ENCODE peak calls at places on chromosomes 5 and 9, in four cellular contexts. F is H9, T is H1, B is neuronal stem cell. D is an unnamed sample.

GRCh38 chr5:171571663-171572062 is 152.2 kb downstream of the FGF18 start:
- DNase-seq in T (no peak), F (no peak), B (no peak), D (no peak)

GRCh38 chr5:65262590-65263189 is 219.0 kb downstream of the ADAMTS6 start:
- DNase-seq in T (no peak), F (no peak), B (no peak), D (no peak)

GRCh38 chr9:134213508-134214394 is 49.4 kb upstream of the RNU6ATAC start:
- DNase-seq in B (no peak), F (no peak), T (no peak), D (no peak)

GRCh38 chr9:137277329-137278041 is at the start of gene TOR4A:
- DNase-seq in T (no peak), B (no peak), F (peak), D (no peak)

GRCh38 chr5:58239731-58240130 is 220.2 kb downstream of the PLK2 start:
- DNase-seq in T (no peak), B (no peak), F (no peak), D (no peak)

GRCh38 chr9:12996971-12997370 is 222.2 kb downstream of the LURAP1L start:
- DNase-seq in T (no peak), F (no peak), B (no peak), D (no peak)

GRCh38 chr9:34179528-34180138 is 790 bp downstream of the UBAP1 start:
- DNase-seq in B (no peak), T (no peak), F (no peak), D (peak)

GRCh38 chr5:19874811-19875210 is 113.2 kb downstream of the CDH18 start:
- DNase-seq in B (no peak), T (no peak), F (no peak), D (no peak)

GRCh38 chr5:160233215-160233614 is 3.9 kb downstream of the FABP6 start:
- DNase-seq in T (no peak), B (no peak), F (no peak), D (no peak)

GRCh38 chr9:87389936-87390335 is 107.7 kb upstream of the DAPK1 start:
- DNase-seq in T (no peak), F (no peak), B (no peak), D (peak)

GRCh38 chr5:10582512-10582897 is 18.6 kb downstream of the ANKRD33B start:
- DNase-seq in T (no peak), B (no peak), F (no peak), D (no peak)

GRCh38 chr5:107806271-107806670 is 135.5 kb upstream of the EFNA5 start:
- DNase-seq in T (no peak), B (no peak), F (no peak), D (no peak)

GRCh38 chr9:132644251-132644650 is 25.5 kb downstream of the DDX31 start:
- DNase-seq in B (no peak), F (no peak), T (no peak), D (no peak)

GRCh38 chr5:39517800-39518199 is 93.0 kb upstream of the DAB2 start:
- DNase-seq in B (no peak), T (no peak), F (no peak), D (peak)

DNA sequence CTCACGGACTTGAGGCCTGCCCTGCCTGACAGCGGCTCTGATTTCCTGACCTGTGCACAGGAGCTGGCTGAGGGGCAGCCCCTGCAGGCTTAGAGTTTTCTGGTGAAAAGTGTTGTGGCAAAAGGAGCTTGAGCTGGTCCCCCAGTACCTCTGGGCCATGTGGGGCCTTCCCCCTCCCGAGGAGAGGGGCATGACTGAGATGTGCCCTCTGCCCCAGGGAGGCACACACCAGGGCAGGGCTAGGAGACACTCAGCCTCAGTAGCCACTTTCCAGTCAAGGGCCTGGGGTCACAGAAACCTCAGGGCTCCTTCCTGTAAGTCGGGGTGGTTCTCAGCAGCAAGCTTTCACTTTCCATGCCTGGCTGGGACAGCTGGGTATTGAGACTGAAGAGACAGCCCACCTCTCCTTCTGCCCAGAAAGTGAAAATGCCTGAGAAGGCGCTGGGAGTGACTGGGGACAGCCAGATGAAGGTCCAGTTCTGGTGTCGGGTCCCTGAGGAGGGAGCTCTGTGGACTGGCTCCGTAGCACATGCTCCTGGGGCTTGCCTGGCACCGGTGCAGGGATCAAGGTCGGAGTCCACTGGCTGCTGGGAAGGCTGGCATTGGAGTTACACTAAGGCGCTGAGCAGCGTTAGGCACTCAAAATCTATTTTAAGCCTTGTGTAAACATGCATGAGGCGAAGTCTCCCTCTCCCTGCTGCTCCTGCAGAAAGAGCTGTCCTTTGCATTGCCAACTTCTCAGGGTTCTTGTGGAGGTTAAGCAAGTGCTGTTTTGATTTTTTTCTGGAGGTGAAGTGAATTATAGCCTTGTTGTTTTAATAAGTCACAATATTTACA is 394.9 kb downstream of the GADD45G start:
- DNase-seq in F (no peak), T (no peak), B (no peak), D (no peak)
- H4K8ac ChIP-seq in F (no peak), T (no peak), B (no peak), D (no peak)

DNA sequence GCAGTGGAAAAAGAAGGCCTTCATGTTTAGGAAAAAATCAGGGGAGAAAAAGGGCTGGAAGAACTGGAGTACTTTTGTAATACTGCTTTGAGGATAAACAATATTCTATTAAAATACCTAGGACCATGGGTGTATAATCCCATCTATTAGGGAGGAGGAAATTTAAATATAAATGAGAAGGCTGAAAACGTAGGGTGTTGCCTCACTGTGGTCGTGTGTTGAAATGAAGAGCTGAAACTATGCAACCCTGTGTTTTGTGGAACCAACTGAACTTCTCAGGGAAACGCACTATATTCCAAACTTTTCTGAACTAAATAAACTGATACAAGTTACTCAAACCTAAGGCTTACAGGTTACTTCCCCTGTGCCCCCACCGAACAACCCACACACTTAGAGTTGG is 4.6 kb upstream of the CNTLN start:
- DNase-seq in F (no peak), T (no peak), B (no peak), D (no peak)
- H2AFZ ChIP-seq in F (no peak), T (peak), B (no peak), D (no peak)

GRCh38 chr5:173299820-173300219 is 28.4 kb downstream of the STC2 start:
- DNase-seq in F (no peak), B (no peak), T (no peak), D (no peak)
- H4K8ac ChIP-seq in F (no peak), B (no peak), T (no peak), D (no peak)

GRCh38 chr9:6757132-6757987 is at the start of gene KDM4C:
- DNase-seq in T (peak), F (peak), B (peak), D (peak)

GRCh38 chr9:6757988-6758417 is 230 bp downstream of the KDM4C start:
- DNase-seq in T (no peak), B (peak), F (no peak), D (no peak)

GRCh38 chr9:6761306-6761705 is 3.5 kb downstream of the KDM4C start:
- DNase-seq in B (no peak), F (no peak), T (no peak), D (no peak)

GRCh38 chr9:6759114-6759977 is 1.6 kb downstream of the KDM4C start:
- DNase-seq in B (no peak), T (no peak), F (no peak), D (peak)

GRCh38 chr9:6758418-6759113 is 793 bp downstream of the KDM4C start:
- DNase-seq in T (no peak), F (peak), B (peak), D (no peak)
- H2AFZ ChIP-seq in T (no peak), F (no peak), B (peak), D (peak)